ENCODE peak calls at places on chromosomes 11 and 22, in four cellular contexts. One of them, this sample, is unnamed. For H3K9me3, the result is how much of the 10 kb centered on the place peaks cover.

GRCh38 chr11:64028398-64029115 is 7.2 kb upstream of the FLRT1 start:
- DNase-seq in heart left ventricle: no peak
- DNase-seq in transverse colon: no peak
- DNase-seq in GM23248: peak
- DNase-seq in this sample: no peak

GRCh38 chr11:67354314-67355022 is 1.1 kb upstream of the POLD4 start:
- DNase-seq in heart left ventricle: peak
- DNase-seq in transverse colon: peak
- DNase-seq in GM23248: peak
- DNase-seq in this sample: no peak

GRCh38 chr11:92314499-92314898 is 89.9 kb downstream of the FAT3 start:
- DNase-seq in heart left ventricle: no peak
- DNase-seq in transverse colon: no peak
- DNase-seq in GM23248: peak
- DNase-seq in this sample: no peak

GRCh38 chr22:20803696-20804324 is 29.9 kb downstream of the SERPIND1 start:
- DNase-seq in heart left ventricle: peak
- DNase-seq in transverse colon: peak
- DNase-seq in GM23248: peak
- DNase-seq in this sample: no peak

GRCh38 chr22:42648368-42649260 is 578 bp downstream of the CYB5R3 start:
- DNase-seq in heart left ventricle: peak
- DNase-seq in transverse colon: peak
- DNase-seq in GM23248: peak
- DNase-seq in this sample: no peak

GRCh38 chr11:118608268-118609214 is 1.1 kb downstream of the PHLDB1 start:
- DNase-seq in heart left ventricle: peak
- DNase-seq in transverse colon: peak
- DNase-seq in GM23248: peak
- DNase-seq in this sample: peak

GRCh38 chr11:92311616-92312449 is 87.2 kb downstream of the FAT3 start:
- DNase-seq in heart left ventricle: no peak
- DNase-seq in transverse colon: no peak
- DNase-seq in GM23248: no peak
- DNase-seq in this sample: no peak

GRCh38 chr11:1403721-1404460 is 14.2 kb downstream of the BRSK2 start:
- DNase-seq in heart left ventricle: no peak
- DNase-seq in transverse colon: no peak
- DNase-seq in GM23248: no peak
- DNase-seq in this sample: no peak

GRCh38 chr11:34758262-34758661 is 137.4 kb downstream of the EHF start:
- DNase-seq in heart left ventricle: no peak
- DNase-seq in transverse colon: no peak
- DNase-seq in GM23248: no peak
- DNase-seq in this sample: no peak

GRCh38 chr11:73280606-73281005 is 8.5 kb downstream of the P2RY6 start:
- DNase-seq in heart left ventricle: peak
- DNase-seq in transverse colon: no peak
- DNase-seq in GM23248: no peak
- DNase-seq in this sample: no peak

GRCh38 chr11:43574949-43575915 is 105.3 kb upstream of the HSD17B12 start:
- DNase-seq in heart left ventricle: peak
- DNase-seq in transverse colon: no peak
- DNase-seq in GM23248: peak
- DNase-seq in this sample: no peak

DNA sequence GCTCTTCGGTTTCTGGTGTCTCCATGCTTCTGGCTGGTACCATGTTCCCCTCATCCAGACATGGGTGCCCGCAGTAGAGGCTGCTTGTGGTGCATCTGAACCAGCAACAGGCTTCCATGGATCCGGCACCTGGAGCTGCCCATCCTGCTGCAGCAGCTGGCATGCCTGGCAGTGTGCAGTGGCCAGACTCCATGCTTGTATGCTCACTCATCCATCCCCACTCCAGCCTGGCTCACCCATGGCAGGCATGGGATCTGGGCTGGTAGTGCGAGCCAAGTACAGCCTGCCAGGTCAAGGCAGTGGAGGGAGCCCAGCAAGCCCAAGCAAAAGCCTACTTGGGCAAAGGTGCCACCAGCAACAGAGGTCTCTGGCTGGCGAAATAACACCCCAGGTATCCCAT is 6.2 kb upstream of the OR5W2 start:
- DNase-seq in heart left ventricle: no peak
- DNase-seq in transverse colon: no peak
- DNase-seq in GM23248: no peak
- DNase-seq in this sample: no peak
- H3K9me3 ChIP-seq in heart left ventricle: under half
- H3K9me3 ChIP-seq in transverse colon: under half
- H3K9me3 ChIP-seq in GM23248: under half
- H3K9me3 ChIP-seq in this sample: under half

DNA sequence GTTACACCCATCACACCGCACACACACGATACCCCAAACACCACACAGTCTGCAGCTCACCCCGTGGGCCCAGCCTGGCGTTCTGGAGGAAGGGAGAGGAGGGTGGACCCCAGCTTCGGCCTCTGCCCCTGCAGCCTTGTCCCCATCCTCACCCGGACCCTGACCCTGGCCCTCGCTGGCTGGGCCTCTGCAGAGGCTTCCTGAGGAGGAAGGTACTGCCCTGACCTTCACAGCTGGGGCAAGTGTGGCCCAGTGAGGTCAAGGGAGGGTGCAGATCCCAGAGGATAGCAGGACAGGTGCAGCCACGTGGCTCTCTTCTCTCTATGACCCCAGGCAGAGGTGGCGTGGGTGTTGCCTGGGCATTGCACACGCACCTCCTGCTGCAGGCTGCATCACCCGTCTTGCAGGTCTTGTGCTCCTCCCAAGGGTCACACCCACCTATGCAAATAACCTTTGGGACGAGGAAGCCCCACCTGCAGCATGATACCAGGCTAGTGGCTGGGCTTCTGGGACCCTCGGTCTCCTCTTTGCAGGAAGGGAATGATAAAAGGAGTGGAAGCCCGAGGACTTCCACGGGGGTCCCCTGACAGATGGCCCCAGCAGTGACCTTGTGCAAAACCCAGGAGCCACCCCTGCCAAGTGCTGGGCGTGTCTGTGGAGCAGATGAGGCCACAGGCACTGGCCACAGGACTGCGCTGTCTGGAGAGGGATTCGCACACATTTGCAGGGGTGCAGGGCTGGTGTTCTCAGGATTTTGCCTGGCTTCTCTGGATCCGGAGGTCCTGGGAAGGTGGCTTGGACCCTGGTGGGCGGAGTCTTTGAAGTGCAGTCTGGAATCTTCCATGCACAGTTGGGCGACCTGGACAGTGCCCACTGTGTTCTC is 1241.5 kb downstream of the BRD1 start:
- DNase-seq in heart left ventricle: no peak
- DNase-seq in transverse colon: no peak
- DNase-seq in GM23248: no peak
- DNase-seq in this sample: no peak
- H3K9me3 ChIP-seq in heart left ventricle: under half
- H3K9me3 ChIP-seq in transverse colon: under half
- H3K9me3 ChIP-seq in GM23248: under half
- H3K9me3 ChIP-seq in this sample: under half

GRCh38 chr11:74826901-74827300 is 78.3 kb downstream of the RNF169 start:
- DNase-seq in heart left ventricle: no peak
- DNase-seq in transverse colon: no peak
- DNase-seq in GM23248: no peak
- DNase-seq in this sample: no peak

GRCh38 chr11:74822187-74822586 is 73.5 kb downstream of the RNF169 start:
- DNase-seq in heart left ventricle: no peak
- DNase-seq in transverse colon: no peak
- DNase-seq in GM23248: peak
- DNase-seq in this sample: no peak

GRCh38 chr11:74819400-74819799 is 70.8 kb downstream of the RNF169 start:
- DNase-seq in heart left ventricle: no peak
- DNase-seq in transverse colon: no peak
- DNase-seq in GM23248: no peak
- DNase-seq in this sample: no peak

GRCh38 chr11:74820763-74821162 is 72.1 kb downstream of the RNF169 start:
- DNase-seq in heart left ventricle: no peak
- DNase-seq in transverse colon: no peak
- DNase-seq in GM23248: peak
- DNase-seq in this sample: no peak

DNA sequence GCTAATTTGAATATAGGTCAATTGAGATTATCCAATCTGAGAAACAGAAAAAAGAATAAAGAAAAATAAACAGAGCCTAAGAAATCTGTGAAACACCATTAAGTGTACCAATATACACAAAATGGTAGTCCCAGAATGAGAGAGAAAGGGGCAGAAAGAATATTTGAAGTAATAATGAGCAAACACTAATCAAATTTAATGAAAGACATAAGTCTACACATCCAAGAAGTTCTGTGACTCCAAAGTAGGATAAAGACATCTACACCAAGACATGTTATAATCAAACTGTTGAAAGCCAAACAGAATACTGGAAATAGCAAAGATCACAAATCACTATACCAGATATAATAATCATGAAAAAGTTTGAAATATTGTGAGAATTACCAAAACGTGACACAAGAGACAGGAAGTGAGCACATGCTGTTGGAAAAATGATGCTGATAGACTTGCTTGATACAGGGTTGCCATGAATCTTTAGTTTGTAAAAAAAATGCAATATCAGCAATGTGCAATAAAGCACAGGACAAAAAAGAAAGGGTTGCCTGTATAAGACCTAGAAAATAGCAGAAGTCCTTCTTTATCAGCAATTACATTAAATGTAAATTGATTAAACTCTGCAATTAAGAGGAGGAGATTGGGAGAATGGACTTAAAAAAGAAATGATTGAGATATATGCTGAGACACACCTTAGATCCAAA is 75.8 kb downstream of the RNF169 start:
- DNase-seq in heart left ventricle: no peak
- DNase-seq in transverse colon: no peak
- DNase-seq in GM23248: no peak
- DNase-seq in this sample: no peak
- H3K9me3 ChIP-seq in heart left ventricle: under half
- H3K9me3 ChIP-seq in transverse colon: under half
- H3K9me3 ChIP-seq in GM23248: under half
- H3K9me3 ChIP-seq in this sample: under half

GRCh38 chr22:29195118-29195963 is 10.4 kb upstream of the EMID1 start:
- DNase-seq in heart left ventricle: no peak
- DNase-seq in transverse colon: no peak
- DNase-seq in GM23248: no peak
- DNase-seq in this sample: no peak
- H3K9me3 ChIP-seq in heart left ventricle: under half
- H3K9me3 ChIP-seq in transverse colon: under half
- H3K9me3 ChIP-seq in GM23248: under half
- H3K9me3 ChIP-seq in this sample: under half

GRCh38 chr11:58867556-58867955 is 23.1 kb upstream of the GLYATL2 start:
- DNase-seq in heart left ventricle: no peak
- DNase-seq in transverse colon: no peak
- DNase-seq in GM23248: peak
- DNase-seq in this sample: no peak

GRCh38 chr11:58864335-58864734 is 19.8 kb upstream of the GLYATL2 start:
- DNase-seq in heart left ventricle: no peak
- DNase-seq in transverse colon: no peak
- DNase-seq in GM23248: no peak
- DNase-seq in this sample: no peak

GRCh38 chr11:58861533-58861932 is 17.0 kb upstream of the GLYATL2 start:
- DNase-seq in heart left ventricle: no peak
- DNase-seq in transverse colon: no peak
- DNase-seq in GM23248: no peak
- DNase-seq in this sample: no peak

GRCh38 chr11:58866788-58867187 is 22.3 kb upstream of the GLYATL2 start:
- DNase-seq in heart left ventricle: no peak
- DNase-seq in transverse colon: no peak
- DNase-seq in GM23248: peak
- DNase-seq in this sample: no peak

GRCh38 chr11:58863697-58864096 is 19.2 kb upstream of the GLYATL2 start:
- DNase-seq in heart left ventricle: no peak
- DNase-seq in transverse colon: no peak
- DNase-seq in GM23248: no peak
- DNase-seq in this sample: no peak
- H3K9me3 ChIP-seq in heart left ventricle: under half
- H3K9me3 ChIP-seq in transverse colon: under half
- H3K9me3 ChIP-seq in GM23248: under half
- H3K9me3 ChIP-seq in this sample: under half